ENCODE peak calls at places on chromosomes 3 and 15, in six cellular contexts. E is cardiac fibroblast, T is tibial artery, Q is AG04449, S is fibroblast of lung, W is lower lobe of right lung. J is an unnamed sample.

GRCh38 chr15:55917881-55918296 is 75.5 kb downstream of the NEDD4 start:
- DNase-seq in S (peak), E (peak), T (no peak), W (no peak), Q (peak), J (no peak)

GRCh38 chr15:65460948-65461347 is 38.2 kb upstream of the IGDCC4 start:
- DNase-seq in W (no peak), T (no peak), Q (no peak), E (peak), S (peak), J (no peak)

GRCh38 chr3:170205302-170205701 is 16.9 kb upstream of the PRKCI start:
- DNase-seq in Q (no peak), T (no peak), S (no peak), W (no peak), E (peak), J (no peak)

GRCh38 chr3:111694471-111694870 is 99.3 kb upstream of the ZBED2 start:
- DNase-seq in S (no peak), Q (no peak), W (no peak), T (no peak), E (no peak), J (no peak)

GRCh38 chr3:192727032-192727847 is at the start of gene FGF12:
- DNase-seq in Q (no peak), T (no peak), W (peak), E (peak), S (peak), J (peak)

GRCh38 chr3:9468460-9468859 is 71.0 kb downstream of the SETD5 start:
- DNase-seq in E (no peak), W (no peak), S (no peak), T (no peak), Q (no peak), J (no peak)

GRCh38 chr15:75177360-75178071 is 24.2 kb upstream of the C15orf39 start:
- DNase-seq in E (no peak), W (no peak), T (no peak), Q (no peak), S (peak), J (no peak)

GRCh38 chr3:184553385-184553784 is 8.2 kb upstream of the EPHB3 start:
- DNase-seq in Q (no peak), W (no peak), S (no peak), E (no peak), T (no peak), J (peak)

GRCh38 chr3:192812736-192813383 is 85.5 kb upstream of the FGF12 start:
- DNase-seq in T (no peak), E (peak), Q (no peak), W (no peak), S (peak), J (no peak)

GRCh38 chr15:41844814-41845213 is 6.2 kb downstream of the PLA2G4B start:
- DNase-seq in Q (no peak), W (no peak), E (no peak), T (no peak), S (no peak), J (no peak)

GRCh38 chr15:69758810-69759410 is 306.3 kb downstream of the RPLP1 start:
- DNase-seq in E (peak), S (peak), Q (no peak), T (no peak), W (peak), J (no peak)

GRCh38 chr15:75227663-75228280 is 26.1 kb downstream of the C15orf39 start:
- DNase-seq in S (no peak), Q (no peak), E (no peak), W (no peak), T (no peak), J (peak)

GRCh38 chr15:52822475-52822874 is 32.3 kb upstream of the ONECUT1 start:
- DNase-seq in W (peak), Q (no peak), T (no peak), S (no peak), E (no peak), J (no peak)

GRCh38 chr3:139222100-139222657 is 121.6 kb upstream of the MRPS22 start:
- DNase-seq in W (no peak), S (no peak), E (no peak), Q (no peak), T (no peak), J (no peak)

GRCh38 chr3:124761250-124761796 is 31.1 kb downstream of the UMPS start:
- DNase-seq in W (peak), E (peak), Q (peak), S (peak), T (peak), J (no peak)

GRCh38 chr3:43866529-43867353 is 176.0 kb downstream of the ABHD5 start:
- DNase-seq in E (peak), S (peak), W (no peak), T (no peak), Q (peak), J (no peak)

GRCh38 chr15:23420806-23421575 is 26.1 kb downstream of the GOLGA6L2 start:
- DNase-seq in E (peak), T (peak), W (no peak), Q (no peak), S (peak), J (no peak)

GRCh38 chr3:107855710-107856109 is 235.1 kb downstream of the CD47 start:
- DNase-seq in W (no peak), S (peak), Q (no peak), E (peak), T (no peak), J (no peak)
- TF ChIP-seq CTCF in W (peak), S (peak), Q (no peak), E (peak), T (no peak), J (peak)

DNA sequence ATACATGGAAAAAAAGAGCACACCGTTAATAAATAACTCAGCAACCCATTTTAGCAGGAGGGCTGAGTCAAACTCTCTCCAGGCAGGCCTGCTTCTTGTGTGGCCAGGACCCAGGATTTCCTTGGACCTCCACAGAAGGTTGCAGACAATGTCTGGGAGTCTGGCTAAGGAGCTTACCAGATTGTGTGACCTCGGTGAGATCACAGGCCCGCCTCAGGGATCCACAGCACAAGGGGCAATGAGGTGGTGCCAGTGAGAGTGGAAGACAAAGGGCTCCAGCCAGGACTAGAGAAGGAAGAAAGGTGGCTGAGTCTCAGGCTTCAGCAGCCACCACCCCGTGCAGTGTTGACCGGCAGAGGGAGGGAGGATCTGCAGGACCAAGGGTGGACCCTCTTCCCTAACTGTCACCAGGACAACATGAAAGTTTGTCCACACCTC is 32.2 kb upstream of the SEC22A start:
- DNase-seq in Q (no peak), E (no peak), T (no peak), W (no peak), S (no peak), J (no peak)
- TF ChIP-seq CTCF in Q (no peak), E (no peak), T (no peak), W (no peak), S (no peak), J (no peak)

DNA sequence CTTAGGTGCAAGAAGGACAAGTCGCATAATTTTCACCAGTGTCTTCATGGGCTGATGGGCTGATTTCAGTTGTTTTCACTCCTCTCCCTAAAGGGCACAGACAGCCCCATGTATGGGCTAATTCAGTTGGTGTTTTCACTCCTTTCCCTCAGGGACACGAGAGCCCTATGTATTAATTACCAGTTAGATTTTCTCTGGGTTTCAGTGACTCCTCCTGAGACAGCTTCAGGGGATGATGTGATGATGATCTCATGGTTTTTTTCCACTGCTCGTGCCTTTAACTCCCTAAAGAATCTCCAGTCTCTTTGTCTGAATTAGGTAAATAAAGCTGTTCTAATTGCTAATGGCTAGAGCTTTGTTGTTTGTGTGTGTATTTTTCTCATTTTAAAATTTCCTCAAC is 9.9 kb downstream of the RAMAC start:
- DNase-seq in S (no peak), E (no peak), T (no peak), Q (no peak), W (no peak), J (no peak)
- TF ChIP-seq CTCF in S (no peak), E (no peak), T (no peak), Q (no peak), W (no peak), J (no peak)

GRCh38 chr3:113878403-113878802 is 39.8 kb downstream of the GRAMD1C start:
- DNase-seq in S (no peak), E (no peak), W (no peak), T (no peak), Q (no peak), J (no peak)
- TF ChIP-seq CTCF in S (no peak), E (no peak), W (no peak), T (no peak), Q (no peak), J (no peak)

GRCh38 chr3:136957751-136958288 is at the start of gene IL20RB:
- DNase-seq in S (peak), Q (no peak), E (peak), T (no peak), W (no peak), J (no peak)
- TF ChIP-seq CTCF in S (no peak), Q (no peak), E (no peak), T (no peak), W (no peak), J (no peak)

DNA sequence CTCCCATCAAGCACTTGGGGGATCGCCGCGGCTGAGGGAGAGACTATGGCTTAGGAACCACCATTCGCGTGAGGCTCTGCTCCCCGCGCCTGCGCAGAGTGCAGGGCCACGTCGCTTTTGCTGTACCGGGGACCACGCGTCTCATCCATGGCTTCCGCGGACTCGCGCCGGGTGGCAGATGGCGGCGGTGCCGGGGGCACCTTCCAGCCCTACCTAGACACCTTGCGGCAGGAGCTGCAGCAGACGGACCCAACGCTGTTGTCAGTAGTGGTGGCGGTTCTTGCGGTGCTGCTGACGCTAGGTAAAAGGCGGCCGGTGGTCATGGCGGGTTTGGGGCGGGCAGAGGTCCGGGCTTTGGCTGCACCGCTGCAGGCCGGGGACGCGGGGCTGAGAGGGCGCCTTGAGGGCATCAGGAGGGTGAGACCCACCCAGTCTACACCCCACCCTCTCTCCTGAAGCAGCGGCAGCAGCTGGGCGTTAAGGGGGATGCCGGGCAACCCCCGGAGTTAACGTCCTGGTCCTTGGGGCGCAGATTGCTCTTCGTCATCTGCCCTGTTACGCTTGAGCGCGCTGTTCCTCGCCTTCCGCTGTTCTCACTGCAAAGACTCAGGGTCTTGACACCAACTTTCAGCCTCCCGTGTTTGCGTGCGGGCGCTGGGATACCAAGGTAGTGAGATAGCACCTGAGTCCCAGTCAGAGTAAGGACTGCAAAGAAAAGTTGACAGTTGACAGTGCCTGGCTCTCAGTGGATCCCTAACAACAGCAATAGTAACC is at the start of gene SRPRB:
- DNase-seq in E (peak), T (peak), W (peak), Q (peak), S (peak), J (peak)
- TF ChIP-seq CTCF in E (no peak), T (no peak), W (no peak), Q (no peak), S (no peak), J (no peak)

GRCh38 chr3:3726549-3726948 is 72.7 kb upstream of the LRRN1 start:
- DNase-seq in W (no peak), Q (no peak), S (no peak), T (no peak), E (no peak), J (no peak)
- TF ChIP-seq CTCF in W (no peak), Q (no peak), S (no peak), T (no peak), E (no peak), J (no peak)

GRCh38 chr3:87900061-87900460 is 158.7 kb downstream of the CGGBP1 start:
- DNase-seq in Q (no peak), S (no peak), W (no peak), E (no peak), T (no peak), J (no peak)
- TF ChIP-seq CTCF in Q (no peak), S (no peak), W (peak), E (peak), T (peak), J (peak)

GRCh38 chr3:41508063-41508696 is 308.9 kb downstream of the CTNNB1 start:
- DNase-seq in W (no peak), E (no peak), T (no peak), Q (no peak), S (no peak), J (no peak)
- TF ChIP-seq CTCF in W (no peak), E (no peak), T (no peak), Q (no peak), S (no peak), J (peak)

GRCh38 chr3:39383913-39384664 is 919 bp downstream of the SLC25A38 start:
- DNase-seq in T (peak), E (peak), W (peak), S (peak), Q (peak), J (peak)
- TF ChIP-seq CTCF in T (no peak), E (no peak), W (peak), S (no peak), Q (peak), J (peak)